ENCODE peak calls at places on chromosomes 12 and 14, in four cellular contexts. R is CD8-positive, alpha-beta T cell; L is fibroblast of mammary gland; V is body of pancreas. E is an unnamed sample.

GRCh38 chr14:100529561-100530031 is 57.6 kb downstream of the BEGAIN start:
- DNase-seq in L (no peak), V (no peak), R (no peak), E (no peak)

GRCh38 chr12:94761559-94761958 is 111.2 kb upstream of the TMCC3 start:
- DNase-seq in R (no peak), V (no peak), L (peak; percentile 94), E (peak; percentile 53)

GRCh38 chr14:68135028-68135427 is 315.4 kb downstream of the RAD51B start:
- DNase-seq in R (no peak), V (no peak), L (no peak), E (no peak)

GRCh38 chr12:123270380-123271181 is 1.1 kb downstream of the CDK2AP1 start:
- DNase-seq in V (no peak), R (peak; percentile 25), L (no peak), E (peak; percentile 46)

GRCh38 chr12:6956332-6956727 is 5.2 kb downstream of the PTPN6 start:
- DNase-seq in L (no peak), R (peak; percentile 52), V (no peak), E (no peak)

GRCh38 chr14:100027771-100028490 is 37.3 kb upstream of the EVL start:
- DNase-seq in V (no peak), R (no peak), L (peak; percentile 63), E (no peak)

GRCh38 chr14:58822856-58823255 is 185.1 kb downstream of the DACT1 start:
- DNase-seq in L (no peak), V (no peak), R (no peak), E (no peak)

GRCh38 chr14:90111895-90112534 is 50.2 kb downstream of the KCNK13 start:
- DNase-seq in V (no peak), R (no peak), L (peak; percentile 87), E (no peak)

GRCh38 chr14:73829526-73830431 is 21.9 kb upstream of the PTGR2 start:
- DNase-seq in L (peak; percentile 90), R (peak; percentile 24), V (no peak), E (peak; percentile 83)

GRCh38 chr12:104622942-104623341 is 166.2 kb downstream of the CHST11 start:
- DNase-seq in V (no peak), R (no peak), L (no peak), E (no peak)

GRCh38 chr12:75944097-75944904 is 87.3 kb downstream of the PHLDA1 start:
- DNase-seq in R (no peak), L (peak; percentile 83), V (no peak), E (peak; percentile 52)

GRCh38 chr14:58774531-58774930 is 136.8 kb downstream of the DACT1 start:
- DNase-seq in R (no peak), V (no peak), L (no peak), E (no peak)

GRCh38 chr12:69415471-69416275 is 54.5 kb upstream of the FRS2 start:
- DNase-seq in R (no peak), L (peak; percentile 95), V (peak; percentile 50), E (no peak)

GRCh38 chr12:118038122-118038521 is 21.6 kb downstream of the RFC5 start:
- DNase-seq in R (no peak), L (no peak), V (no peak), E (no peak)

GRCh38 chr12:118034429-118035193 is 18.1 kb downstream of the RFC5 start:
- DNase-seq in V (peak; percentile 22), R (no peak), L (peak; percentile 71), E (no peak)

GRCh38 chr12:118033902-118034301 is 17.4 kb downstream of the RFC5 start:
- DNase-seq in V (no peak), R (no peak), L (peak; percentile 44), E (no peak)

GRCh38 chr12:118035194-118036041 is 18.9 kb downstream of the RFC5 start:
- DNase-seq in V (no peak), L (peak; percentile 62), R (no peak), E (no peak)

GRCh38 chr12:118036672-118037411 is 20.3 kb downstream of the RFC5 start:
- DNase-seq in R (no peak), L (no peak), V (no peak), E (no peak)
- TF ChIP-seq CTCF in R (no peak), L (no peak), V (no peak), E (no peak)

DNA sequence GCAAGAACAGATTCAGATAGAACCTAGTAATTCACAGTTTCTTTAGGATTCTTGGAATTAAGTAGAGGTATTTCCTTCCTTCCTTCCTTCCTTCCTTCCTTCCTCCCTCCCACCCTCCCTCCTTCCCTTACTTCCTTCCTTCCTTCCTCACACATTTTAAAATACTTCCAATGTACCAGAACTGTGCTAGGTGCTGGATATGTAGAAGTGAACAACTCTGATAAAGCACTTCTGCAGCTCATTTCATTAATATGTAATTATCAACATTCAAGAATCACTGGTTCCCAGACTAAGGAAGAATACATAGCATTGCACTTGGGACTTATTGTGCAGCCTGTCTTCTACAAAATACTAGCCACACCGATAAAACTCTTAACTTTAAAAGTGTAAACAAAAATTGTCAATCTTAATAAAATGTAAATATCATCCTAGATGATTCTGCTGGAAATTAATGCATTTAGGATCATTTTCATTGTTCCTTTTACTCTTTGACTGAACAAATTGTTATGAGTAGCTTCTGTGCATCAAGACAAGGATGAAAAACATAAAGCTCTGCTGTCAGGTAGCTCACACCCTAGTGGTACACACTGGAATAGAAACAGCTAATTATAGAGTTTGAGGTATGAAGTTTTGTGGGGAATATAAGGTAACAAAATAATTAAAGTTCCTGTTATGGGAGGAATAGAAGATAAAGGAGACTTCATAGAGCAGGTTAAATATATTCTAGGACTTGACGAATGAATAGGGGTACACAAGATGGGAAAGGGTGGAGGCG is 99.9 kb upstream of the MYF6 start:
- DNase-seq in L (no peak), V (no peak), R (no peak), E (no peak)
- TF ChIP-seq CTCF in L (peak; percentile 13), V (no peak), R (no peak), E (no peak)

DNA sequence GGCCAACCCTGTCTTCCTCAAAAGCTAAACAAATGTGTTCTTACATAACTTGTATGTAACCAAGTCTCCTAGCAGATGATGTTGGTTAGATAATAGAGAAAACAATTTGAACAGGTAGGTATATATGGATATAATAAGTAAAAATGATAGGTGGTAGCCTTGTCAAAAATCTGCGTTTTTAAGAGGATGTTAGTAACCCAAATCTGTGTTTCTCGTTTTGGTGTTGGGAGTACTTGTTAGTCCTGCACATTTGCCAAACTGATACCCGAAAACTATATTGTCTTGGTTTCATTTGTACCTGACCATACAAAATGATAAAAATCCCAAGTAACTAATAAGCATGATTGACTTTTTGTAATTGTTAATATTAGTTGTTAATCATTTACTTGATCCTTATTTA is 8.1 kb downstream of the SRSF5 start:
- DNase-seq in V (no peak), L (no peak), R (no peak), E (no peak)
- TF ChIP-seq CTCF in V (no peak), L (no peak), R (no peak), E (no peak)

GRCh38 chr14:106141242-106142220 is 615.1 kb downstream of the TMEM121 start:
- DNase-seq in V (no peak), L (no peak), R (peak; percentile 28), E (no peak)
- TF ChIP-seq CTCF in V (no peak), L (no peak), R (no peak), E (peak; percentile 11)

GRCh38 chr12:117234441-117234840 is 44.2 kb upstream of the FBXO21 start:
- DNase-seq in V (no peak), L (no peak), R (no peak), E (no peak)

GRCh38 chr12:117235261-117235660 is 45.0 kb upstream of the FBXO21 start:
- DNase-seq in L (no peak), R (no peak), V (no peak), E (no peak)

GRCh38 chr12:117228239-117228638 is 38.0 kb upstream of the FBXO21 start:
- DNase-seq in V (no peak), R (no peak), L (peak; percentile 6), E (no peak)

GRCh38 chr12:117227000-117227653 is 36.9 kb upstream of the FBXO21 start:
- DNase-seq in L (no peak), V (no peak), R (no peak), E (no peak)

DNA sequence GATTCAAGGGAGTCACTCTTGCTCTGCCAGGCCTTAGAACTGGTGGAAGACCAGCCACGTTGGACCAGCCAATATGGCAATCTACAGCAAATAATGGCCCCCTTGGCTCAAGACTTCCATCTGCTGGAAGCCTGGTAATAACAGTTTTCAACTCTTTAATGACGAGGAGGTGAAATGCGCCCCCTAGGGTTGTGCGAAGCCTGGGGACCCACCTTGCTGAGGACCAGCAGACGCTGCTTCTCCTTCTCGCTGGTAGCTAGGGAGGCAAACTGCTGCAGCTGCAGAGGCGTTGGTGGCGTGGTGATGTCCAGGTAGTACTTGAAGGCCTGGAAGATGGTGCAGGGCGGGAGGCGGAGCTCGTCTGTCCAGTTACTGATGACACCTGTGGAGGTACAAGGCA is 41.5 kb upstream of the FBXO21 start:
- DNase-seq in R (no peak), V (no peak), L (no peak), E (no peak)
- TF ChIP-seq CTCF in R (no peak), V (no peak), L (peak; percentile 6), E (no peak)

DNA sequence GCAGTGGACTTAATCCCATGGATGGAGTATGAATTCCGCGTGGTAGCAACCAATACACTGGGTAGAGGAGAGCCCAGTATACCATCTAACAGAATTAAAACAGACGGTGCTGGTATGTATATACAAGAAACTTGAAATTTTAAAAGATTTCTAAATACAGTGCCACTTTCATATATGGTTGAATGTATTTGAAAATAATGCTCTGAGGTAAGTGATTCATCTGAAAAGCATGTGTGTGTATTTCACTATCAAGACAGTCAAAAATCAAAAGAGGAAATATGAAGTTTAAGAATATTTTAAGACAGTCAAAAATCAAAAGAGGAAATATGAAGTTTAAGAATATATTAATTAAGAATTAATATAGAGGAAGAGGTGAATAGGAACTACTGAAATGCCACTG is 195.0 kb upstream of the PDZRN4 start:
- DNase-seq in R (no peak), L (no peak), V (no peak), E (no peak)
- TF ChIP-seq CTCF in R (no peak), L (no peak), V (no peak), E (no peak)

DNA sequence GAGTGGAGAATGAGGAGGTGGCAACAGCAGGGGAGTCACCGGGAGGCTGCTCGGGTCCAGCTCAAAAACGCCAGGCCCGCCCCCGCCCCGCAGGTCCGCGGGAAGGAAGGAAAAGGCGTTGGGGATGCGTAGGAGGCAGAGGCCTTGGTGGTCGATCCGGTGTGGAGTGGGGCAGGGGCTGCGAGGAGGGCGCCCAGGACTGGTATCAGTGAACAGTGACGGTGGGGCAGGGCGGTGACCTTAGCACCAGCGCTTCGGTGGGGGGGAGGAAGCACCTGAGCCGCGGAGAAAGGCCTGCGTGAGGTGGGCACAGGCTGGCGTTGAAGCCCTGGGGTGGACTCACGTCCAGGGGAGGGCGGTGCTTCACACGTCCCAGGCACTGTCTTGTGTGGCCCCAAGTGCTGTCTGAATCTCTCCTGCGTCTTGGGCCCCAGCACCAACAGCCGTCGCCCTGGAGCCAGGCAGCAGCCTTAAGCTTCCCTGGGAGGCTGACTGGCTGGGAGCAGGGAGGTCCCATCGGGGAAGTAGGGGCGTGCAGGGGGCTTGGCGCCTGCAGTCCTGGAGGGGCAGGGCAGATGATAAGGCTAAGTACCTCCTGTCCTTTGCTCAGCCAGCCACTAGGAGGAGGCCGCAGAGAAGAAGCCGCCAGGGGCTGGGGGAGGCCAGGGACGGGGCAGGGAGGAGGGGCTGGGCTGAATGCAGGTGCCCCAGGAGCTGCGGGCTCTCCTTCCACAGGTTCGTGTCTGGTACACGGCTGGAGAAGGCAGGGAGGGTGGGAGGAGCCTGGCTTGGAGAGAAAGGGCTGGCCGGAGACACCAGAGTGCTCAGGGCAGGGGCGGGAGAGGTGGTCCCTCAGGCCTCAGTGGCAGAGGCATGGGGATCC is 26.5 kb downstream of the ZBTB42 start:
- DNase-seq in R (peak; percentile 60), V (peak; percentile 65), L (peak; percentile 26), E (no peak)
- TF ChIP-seq CTCF in R (peak; percentile 55), V (peak; percentile 43), L (peak; percentile 53), E (peak; percentile 74)

E was measured in CD14-positive monocyte.